ENCODE peak calls at places on chromosome 9, in seven cellular contexts. One of them, this sample, is unnamed.

GRCh38 chr9:123081824-123082223 is 48.4 kb downstream of the GPR21 start:
- DNase-seq in heart left ventricle: no peak
- DNase-seq in gastrocnemius medialis: no peak
- DNase-seq in A549: peak; percentile 13
- DNase-seq in breast epithelium: no peak
- DNase-seq in Peyer's patch: no peak
- DNase-seq in prostate gland: no peak
- DNase-seq in this sample: no peak

GRCh38 chr9:114002986-114003740 is 74.9 kb downstream of the AMBP start:
- DNase-seq in breast epithelium: no peak
- DNase-seq in A549: no peak
- DNase-seq in heart left ventricle: no peak
- DNase-seq in Peyer's patch: peak; percentile 36
- DNase-seq in prostate gland: no peak
- DNase-seq in gastrocnemius medialis: peak; percentile 6
- DNase-seq in this sample: no peak

GRCh38 chr9:34991833-34992375 is 2.4 kb downstream of the DNAJB5 start:
- DNase-seq in A549: no peak
- DNase-seq in Peyer's patch: no peak
- DNase-seq in breast epithelium: no peak
- DNase-seq in heart left ventricle: peak; percentile 88
- DNase-seq in gastrocnemius medialis: peak; percentile 99
- DNase-seq in prostate gland: no peak
- DNase-seq in this sample: peak; percentile 58

GRCh38 chr9:97696025-97696822 is 916 bp downstream of the XPA start:
- DNase-seq in Peyer's patch: no peak
- DNase-seq in heart left ventricle: no peak
- DNase-seq in breast epithelium: no peak
- DNase-seq in prostate gland: no peak
- DNase-seq in A549: no peak
- DNase-seq in gastrocnemius medialis: no peak
- DNase-seq in this sample: no peak

GRCh38 chr9:90827181-90827866 is 25.7 kb downstream of the SYK start:
- DNase-seq in A549: no peak
- DNase-seq in Peyer's patch: peak; percentile 76
- DNase-seq in gastrocnemius medialis: peak; percentile 21
- DNase-seq in heart left ventricle: no peak
- DNase-seq in prostate gland: no peak
- DNase-seq in breast epithelium: no peak
- DNase-seq in this sample: no peak

GRCh38 chr9:123002754-123003153 is 30.7 kb upstream of the GPR21 start:
- DNase-seq in Peyer's patch: no peak
- DNase-seq in gastrocnemius medialis: no peak
- DNase-seq in breast epithelium: no peak
- DNase-seq in heart left ventricle: no peak
- DNase-seq in prostate gland: no peak
- DNase-seq in A549: no peak
- DNase-seq in this sample: no peak

GRCh38 chr9:120531683-120532300 is 48.2 kb downstream of the CDK5RAP2 start:
- DNase-seq in heart left ventricle: no peak
- DNase-seq in breast epithelium: no peak
- DNase-seq in Peyer's patch: no peak
- DNase-seq in gastrocnemius medialis: peak; percentile 50
- DNase-seq in A549: peak; percentile 55
- DNase-seq in prostate gland: no peak
- DNase-seq in this sample: no peak

GRCh38 chr9:126334626-126335621 is 8.3 kb downstream of the MVB12B start:
- DNase-seq in gastrocnemius medialis: peak; percentile 90
- DNase-seq in prostate gland: no peak
- DNase-seq in A549: no peak
- DNase-seq in heart left ventricle: no peak
- DNase-seq in Peyer's patch: peak; percentile 55
- DNase-seq in breast epithelium: no peak
- DNase-seq in this sample: no peak

GRCh38 chr9:91948061-91948422 is 2.0 kb downstream of the ROR2 start:
- DNase-seq in Peyer's patch: no peak
- DNase-seq in prostate gland: peak; percentile 35
- DNase-seq in heart left ventricle: no peak
- DNase-seq in A549: no peak
- DNase-seq in breast epithelium: no peak
- DNase-seq in gastrocnemius medialis: no peak
- DNase-seq in this sample: no peak

GRCh38 chr9:87076825-87077224 is 129.5 kb upstream of the GAS1 start:
- DNase-seq in A549: no peak
- DNase-seq in breast epithelium: no peak
- DNase-seq in heart left ventricle: no peak
- DNase-seq in gastrocnemius medialis: no peak
- DNase-seq in prostate gland: no peak
- DNase-seq in Peyer's patch: no peak
- DNase-seq in this sample: no peak

GRCh38 chr9:126569036-126569435 is 44.7 kb upstream of the LMX1B start:
- DNase-seq in gastrocnemius medialis: no peak
- DNase-seq in A549: no peak
- DNase-seq in prostate gland: no peak
- DNase-seq in Peyer's patch: no peak
- DNase-seq in heart left ventricle: no peak
- DNase-seq in breast epithelium: no peak
- DNase-seq in this sample: no peak

GRCh38 chr9:95284667-95285066 is 32.8 kb downstream of the FANCC start:
- DNase-seq in gastrocnemius medialis: no peak
- DNase-seq in heart left ventricle: no peak
- DNase-seq in A549: no peak
- DNase-seq in Peyer's patch: no peak
- DNase-seq in breast epithelium: no peak
- DNase-seq in prostate gland: no peak
- DNase-seq in this sample: no peak

GRCh38 chr9:106921341-106921899 is 58.5 kb downstream of the ZNF462 start:
- DNase-seq in prostate gland: no peak
- DNase-seq in heart left ventricle: peak; percentile 63
- DNase-seq in gastrocnemius medialis: peak; percentile 43
- DNase-seq in breast epithelium: no peak
- DNase-seq in A549: no peak
- DNase-seq in Peyer's patch: peak; percentile 53
- DNase-seq in this sample: peak; percentile 66

GRCh38 chr9:286091-286740 is 71.6 kb downstream of the DOCK8 start:
- DNase-seq in prostate gland: no peak
- DNase-seq in breast epithelium: no peak
- DNase-seq in Peyer's patch: no peak
- DNase-seq in gastrocnemius medialis: no peak
- DNase-seq in A549: no peak
- DNase-seq in heart left ventricle: no peak
- DNase-seq in this sample: no peak

GRCh38 chr9:14314929-14315753 is 1.2 kb upstream of the NFIB start:
- DNase-seq in heart left ventricle: peak; percentile 98
- DNase-seq in Peyer's patch: peak; percentile 90
- DNase-seq in gastrocnemius medialis: peak; percentile 95
- DNase-seq in breast epithelium: peak; percentile 89
- DNase-seq in prostate gland: peak; percentile 94
- DNase-seq in A549: peak; percentile 70
- DNase-seq in this sample: peak; percentile 94

GRCh38 chr9:122309861-122310260 is 45.2 kb downstream of the MRRF start:
- DNase-seq in breast epithelium: no peak
- DNase-seq in A549: no peak
- DNase-seq in heart left ventricle: no peak
- DNase-seq in prostate gland: no peak
- DNase-seq in Peyer's patch: no peak
- DNase-seq in gastrocnemius medialis: no peak
- DNase-seq in this sample: no peak

GRCh38 chr9:100992632-100993031 is 35.9 kb upstream of the PLPPR1 start:
- DNase-seq in prostate gland: no peak
- DNase-seq in gastrocnemius medialis: no peak
- DNase-seq in heart left ventricle: no peak
- DNase-seq in A549: no peak
- DNase-seq in Peyer's patch: no peak
- DNase-seq in breast epithelium: no peak
- DNase-seq in this sample: no peak

GRCh38 chr9:122463828-122464632 is 13.7 kb downstream of the OR1J1 start:
- DNase-seq in Peyer's patch: no peak
- DNase-seq in heart left ventricle: no peak
- DNase-seq in breast epithelium: no peak
- DNase-seq in A549: no peak
- DNase-seq in prostate gland: no peak
- DNase-seq in gastrocnemius medialis: no peak
- DNase-seq in this sample: no peak

GRCh38 chr9:92295827-92296258 is 2.3 kb upstream of the IARS1 start:
- DNase-seq in prostate gland: peak; percentile 18
- DNase-seq in gastrocnemius medialis: no peak
- DNase-seq in A549: no peak
- DNase-seq in heart left ventricle: no peak
- DNase-seq in Peyer's patch: no peak
- DNase-seq in breast epithelium: no peak
- DNase-seq in this sample: no peak

GRCh38 chr9:94767331-94768099 is 41.0 kb downstream of the AOPEP start:
- DNase-seq in heart left ventricle: no peak
- DNase-seq in gastrocnemius medialis: no peak
- DNase-seq in A549: no peak
- DNase-seq in Peyer's patch: no peak
- DNase-seq in breast epithelium: no peak
- DNase-seq in prostate gland: no peak
- DNase-seq in this sample: no peak

GRCh38 chr9:132214027-132214622 is 52.3 kb downstream of the NTNG2 start:
- DNase-seq in breast epithelium: peak; percentile 82
- DNase-seq in gastrocnemius medialis: peak; percentile 73
- DNase-seq in A549: peak; percentile 72
- DNase-seq in prostate gland: peak; percentile 52
- DNase-seq in Peyer's patch: no peak
- DNase-seq in heart left ventricle: peak; percentile 95
- DNase-seq in this sample: peak; percentile 79

GRCh38 chr9:113409481-113409880 is 994 bp downstream of the POLE3 start:
- DNase-seq in gastrocnemius medialis: no peak
- DNase-seq in heart left ventricle: no peak
- DNase-seq in prostate gland: no peak
- DNase-seq in breast epithelium: no peak
- DNase-seq in Peyer's patch: no peak
- DNase-seq in A549: no peak
- DNase-seq in this sample: no peak

GRCh38 chr9:109274768-109275596 is 45.9 kb downstream of the EPB41L4B start:
- DNase-seq in gastrocnemius medialis: no peak
- DNase-seq in heart left ventricle: no peak
- DNase-seq in breast epithelium: no peak
- DNase-seq in prostate gland: no peak
- DNase-seq in Peyer's patch: peak; percentile 73
- DNase-seq in A549: no peak
- DNase-seq in this sample: no peak

GRCh38 chr9:134356496-134357470 is 30.5 kb downstream of the RXRA start:
- DNase-seq in gastrocnemius medialis: no peak
- DNase-seq in Peyer's patch: no peak
- DNase-seq in prostate gland: peak; percentile 93
- DNase-seq in A549: no peak
- DNase-seq in breast epithelium: peak; percentile 76
- DNase-seq in heart left ventricle: no peak
- DNase-seq in this sample: no peak
- H3K4me1 ChIP-seq in gastrocnemius medialis: peaks cover 85% of the 10 kb centered on the region
- H3K4me1 ChIP-seq in Peyer's patch: no peaks in the 10 kb centered on the region
- H3K4me1 ChIP-seq in prostate gland: peaks cover 90% of the 10 kb centered on the region
- H3K4me1 ChIP-seq in A549: peaks cover 17% of the 10 kb centered on the region
- H3K4me1 ChIP-seq in breast epithelium: peaks cover 57% of the 10 kb centered on the region
- H3K4me1 ChIP-seq in heart left ventricle: peaks cover 90% of the 10 kb centered on the region
- H3K4me1 ChIP-seq in this sample: peaks cover 2% of the 10 kb centered on the region

DNA sequence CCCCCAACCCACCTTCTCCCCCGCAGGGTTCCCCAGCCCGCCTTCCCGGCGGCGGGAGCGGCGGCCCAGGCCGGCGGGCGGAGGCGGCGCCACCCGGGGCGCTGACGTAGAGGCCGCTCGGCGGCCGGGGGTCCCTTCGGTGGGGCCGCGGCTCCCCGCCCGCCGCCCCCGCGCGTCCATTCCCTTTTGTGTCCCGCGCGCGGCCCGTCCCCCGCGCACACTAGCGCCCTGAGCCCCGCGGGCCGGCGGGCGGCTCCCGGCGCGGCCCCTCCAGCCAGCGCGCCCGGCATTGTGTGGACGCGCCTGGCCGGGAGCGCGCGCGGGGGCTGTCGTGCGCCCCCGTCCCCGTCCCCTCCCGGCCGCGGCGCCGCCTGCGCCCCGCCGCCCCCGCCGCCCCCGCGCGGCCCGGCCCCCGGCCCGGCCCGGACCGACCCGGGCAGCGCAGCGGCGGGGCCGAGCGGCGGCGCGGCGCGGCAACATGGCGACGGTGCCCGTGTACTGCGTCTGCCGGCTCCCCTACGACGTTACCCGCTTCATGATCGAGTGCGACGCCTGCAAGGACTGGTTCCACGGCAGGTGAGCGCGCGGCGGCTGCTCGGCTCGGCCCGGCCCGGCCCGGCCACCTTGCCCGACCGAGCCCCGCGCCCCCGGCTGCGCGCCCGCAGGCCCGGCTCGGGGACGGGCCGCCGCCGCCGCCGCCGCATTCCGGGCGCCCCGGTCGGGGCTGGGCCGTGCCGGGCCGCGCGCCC is at the start of gene PHF2:
- DNase-seq in A549: peak; percentile 47
- DNase-seq in breast epithelium: peak; percentile 16
- DNase-seq in Peyer's patch: peak; percentile 48
- DNase-seq in prostate gland: no peak
- DNase-seq in gastrocnemius medialis: no peak
- DNase-seq in heart left ventricle: no peak
- DNase-seq in this sample: no peak
- TF ChIP-seq POLR2A in A549: peak; percentile 26
- TF ChIP-seq POLR2A in breast epithelium: no peak
- TF ChIP-seq POLR2A in Peyer's patch: peak; percentile 19
- TF ChIP-seq POLR2A in prostate gland: no peak
- TF ChIP-seq POLR2A in gastrocnemius medialis: no peak
- TF ChIP-seq POLR2A in heart left ventricle: no peak
- TF ChIP-seq POLR2A in this sample: peak; percentile 57

DNA sequence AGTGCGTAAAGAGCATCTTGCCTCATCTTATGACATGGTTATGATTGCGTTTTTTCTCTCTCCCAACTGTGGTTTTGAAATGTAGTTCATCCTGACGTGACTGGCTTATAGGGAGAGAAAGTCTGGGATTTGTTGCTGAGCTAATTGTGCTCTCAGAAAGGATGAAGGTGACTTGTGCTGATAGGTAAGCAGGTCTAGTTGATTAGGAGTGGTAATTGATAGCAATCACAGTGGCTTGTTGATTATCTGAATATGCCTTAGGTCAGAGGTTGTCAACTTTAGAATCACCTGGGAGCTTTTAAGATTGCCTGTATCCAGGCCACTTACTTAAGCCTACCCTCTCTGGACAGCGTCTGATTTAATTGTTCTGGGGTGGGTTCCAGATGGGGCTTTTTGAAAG is 117.8 kb downstream of the TLE4 start:
- DNase-seq in gastrocnemius medialis: no peak
- DNase-seq in heart left ventricle: no peak
- DNase-seq in breast epithelium: no peak
- DNase-seq in prostate gland: no peak
- DNase-seq in Peyer's patch: no peak
- DNase-seq in A549: no peak
- DNase-seq in this sample: no peak
- H3K27ac ChIP-seq in gastrocnemius medialis: no peak overlapping the region
- H3K27ac ChIP-seq in heart left ventricle: no peak overlapping the region
- H3K27ac ChIP-seq in breast epithelium: no peak overlapping the region
- H3K27ac ChIP-seq in prostate gland: no peak overlapping the region
- H3K27ac ChIP-seq in Peyer's patch: no peak overlapping the region
- H3K27ac ChIP-seq in A549: no peak overlapping the region
- H3K27ac ChIP-seq in this sample: no peak overlapping the region

DNA sequence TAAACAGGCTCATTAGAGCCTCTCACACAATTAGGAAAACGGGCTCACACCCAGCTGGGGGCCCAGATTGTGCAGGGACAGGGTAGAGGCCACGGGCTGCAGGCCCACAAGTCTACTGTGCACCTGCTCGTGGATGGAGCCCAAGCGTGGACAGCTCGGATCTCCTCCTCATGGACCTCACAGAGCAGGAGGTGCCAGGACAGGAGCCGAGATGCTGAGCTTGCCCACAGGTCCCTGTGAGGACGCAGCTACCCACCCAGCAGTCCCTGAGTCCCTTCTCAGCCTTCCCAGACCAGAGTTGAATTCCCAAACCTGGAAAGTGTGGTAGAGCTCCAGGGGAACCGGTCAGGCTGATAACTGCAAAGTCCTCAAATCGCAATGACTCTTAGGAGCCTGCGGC is 70.6 kb upstream of the OLFM1 start:
- DNase-seq in gastrocnemius medialis: no peak
- DNase-seq in A549: no peak
- DNase-seq in breast epithelium: no peak
- DNase-seq in heart left ventricle: no peak
- DNase-seq in prostate gland: no peak
- DNase-seq in Peyer's patch: no peak
- DNase-seq in this sample: no peak
- H3K4me1 ChIP-seq in gastrocnemius medialis: no peaks in the 10 kb centered on the region
- H3K4me1 ChIP-seq in A549: no peaks in the 10 kb centered on the region
- H3K4me1 ChIP-seq in breast epithelium: no peaks in the 10 kb centered on the region
- H3K4me1 ChIP-seq in heart left ventricle: no peaks in the 10 kb centered on the region
- H3K4me1 ChIP-seq in prostate gland: no peaks in the 10 kb centered on the region
- H3K4me1 ChIP-seq in Peyer's patch: no peaks in the 10 kb centered on the region
- H3K4me1 ChIP-seq in this sample: no peaks in the 10 kb centered on the region